ENCODE peak calls at places on chromosomes 7 and 10, in five cellular contexts. U is lower lobe of right lung; K is DND-41; D is cardiac fibroblast; F is CD8-positive, alpha-beta T cell. G is an unnamed sample.

GRCh38 chr10:118965096-118965495 is 64.4 kb upstream of the NANOS1 start:
- DNase-seq in U (no peak), K (no peak), D (no peak), F (no peak), G (no peak)

GRCh38 chr10:24407928-24408327 is 199.0 kb downstream of the KIAA1217 start:
- DNase-seq in U (no peak), K (no peak), D (no peak), F (no peak), G (no peak)

GRCh38 chr7:868189-868486 is 8.2 kb upstream of the GET4 start:
- DNase-seq in U (no peak), K (no peak), D (no peak), F (no peak), G (no peak)

GRCh38 chr10:13709931-13710690 is 123.3 kb downstream of the PRPF18 start:
- DNase-seq in U (no peak), K (no peak), D (no peak), F (no peak), G (no peak)

GRCh38 chr7:64838691-64839090 is 44.5 kb downstream of the ZNF138 start:
- DNase-seq in U (no peak), K (no peak), D (no peak), F (no peak), G (no peak)

GRCh38 chr7:33841658-33842057 is 63.7 kb upstream of the BMPER start:
- DNase-seq in U (no peak), K (no peak), D (peak), F (no peak), G (no peak)

GRCh38 chr10:49539320-49539885 is 482 bp upstream of the ERCC6 start:
- DNase-seq in U (peak), K (peak), D (peak), F (peak), G (peak)

GRCh38 chr7:4835398-4836205 is 26.2 kb downstream of the PAPOLB start:
- DNase-seq in U (no peak), K (no peak), D (no peak), F (no peak), G (no peak)

GRCh38 chr7:114943953-114944741 is 22.3 kb downstream of the MDFIC start:
- DNase-seq in U (no peak), K (no peak), D (no peak), F (no peak), G (no peak)

GRCh38 chr10:48466611-48467240 is 138.1 kb downstream of the ARHGAP22 start:
- DNase-seq in U (no peak), K (no peak), D (no peak), F (no peak), G (no peak)

GRCh38 chr10:101745074-101745690 is 30.7 kb downstream of the FGF8 start:
- DNase-seq in U (no peak), K (no peak), D (no peak), F (no peak), G (no peak)

GRCh38 chr7:113086928-113087277 is 276 bp upstream of the GPR85 start:
- DNase-seq in U (no peak), K (no peak), D (no peak), F (no peak), G (no peak)

GRCh38 chr7:73851410-73852338 is 9.3 kb upstream of the TMEM270 start:
- DNase-seq in U (no peak), K (no peak), D (peak), F (no peak), G (peak)

GRCh38 chr7:104972510-104972909 is 41.5 kb upstream of the KMT2E start:
- DNase-seq in U (no peak), K (no peak), D (peak), F (no peak), G (no peak)

GRCh38 chr7:91286432-91286831 is 22.2 kb downstream of the FZD1 start:
- DNase-seq in U (no peak), K (no peak), D (no peak), F (no peak), G (no peak)

GRCh38 chr10:132631348-132631735 is 93.8 kb downstream of the INPP5A start:
- DNase-seq in U (peak), K (no peak), D (peak), F (no peak), G (no peak)

GRCh38 chr7:2732959-2733584 is 45.1 kb downstream of the AMZ1 start:
- DNase-seq in U (no peak), K (no peak), D (peak), F (no peak), G (no peak)

GRCh38 chr10:71963351-71963755 is 842 bp upstream of the CHST3 start:
- DNase-seq in U (no peak), K (no peak), D (peak), F (no peak), G (no peak)

GRCh38 chr7:33952824-33953223 is 47.5 kb downstream of the BMPER start:
- DNase-seq in U (no peak), K (no peak), D (no peak), F (no peak), G (no peak)

GRCh38 chr7:79504607-79505389 is 51.3 kb upstream of the MAGI2 start:
- DNase-seq in U (no peak), K (no peak), D (peak), F (no peak), G (no peak)

GRCh38 chr7:140225562-140226249 is 48.9 kb upstream of the KDM7A start:
- DNase-seq in U (no peak), K (no peak), D (no peak), F (no peak), G (no peak)

GRCh38 chr7:24701232-24701898 is 55.9 kb downstream of the GSDME start:
- DNase-seq in U (no peak), K (no peak), D (peak), F (no peak), G (no peak)

GRCh38 chr7:141695803-141696289 is 6.1 kb downstream of the DENND11 start:
- DNase-seq in U (peak), K (no peak), D (no peak), F (no peak), G (no peak)

GRCh38 chr7:134070673-134071072 is 56.5 kb upstream of the LRGUK start:
- DNase-seq in U (no peak), K (no peak), D (no peak), F (no peak), G (no peak)

GRCh38 chr10:94285271-94285670 is 77.5 kb downstream of the NOC3L start:
- DNase-seq in U (no peak), K (no peak), D (no peak), F (no peak), G (no peak)

GRCh38 chr10:34814228-34815173 is 595 bp downstream of the PARD3 start:
- DNase-seq in U (no peak), K (peak), D (peak), F (no peak), G (peak)

GRCh38 chr7:8724080-8724718 is 290.8 kb downstream of the NXPH1 start:
- DNase-seq in U (no peak), K (peak), D (no peak), F (no peak), G (peak)

GRCh38 chr7:131111081-131111576 is 216.5 kb upstream of the MKLN1 start:
- DNase-seq in U (no peak), K (no peak), D (peak), F (no peak), G (no peak)

GRCh38 chr7:141366098-141366621 is 185.1 kb upstream of the AGK start:
- DNase-seq in U (no peak), K (no peak), D (peak), F (no peak), G (no peak)

GRCh38 chr10:396535-397220 is 261.4 kb downstream of the ZMYND11 start:
- DNase-seq in U (no peak), K (no peak), D (peak), F (no peak), G (no peak)

GRCh38 chr10:96089116-96089515 is 41.0 kb upstream of the ZNF518A start:
- DNase-seq in U (no peak), K (no peak), D (no peak), F (no peak), G (peak)

GRCh38 chr10:107013258-107014001 is 151.1 kb downstream of the SORCS1 start:
- DNase-seq in U (no peak), K (no peak), D (no peak), F (no peak), G (no peak)

GRCh38 chr10:114313139-114313538 is 74.1 kb downstream of the VWA2 start:
- DNase-seq in U (no peak), K (no peak), D (no peak), F (no peak), G (no peak)

GRCh38 chr10:63115732-63116383 is 17.3 kb upstream of the NRBF2 start:
- DNase-seq in U (peak), K (no peak), D (peak), F (no peak), G (no peak)

GRCh38 chr10:123808873-123809272 is 82.7 kb downstream of the CPXM2 start:
- DNase-seq in U (no peak), K (no peak), D (peak), F (no peak), G (no peak)
- TF ChIP-seq CTCF in U (no peak), K (no peak), D (no peak), F (no peak), G (no peak)

GRCh38 chr7:80589561-80590083 is 48.8 kb upstream of the CD36 start:
- DNase-seq in U (no peak), K (no peak), D (no peak), F (no peak), G (no peak)
- TF ChIP-seq CTCF in U (no peak), K (no peak), D (no peak), F (no peak), G (no peak)

GRCh38 chr7:46387646-46388045 is 466.6 kb upstream of the IGFBP3 start:
- DNase-seq in U (no peak), K (no peak), D (peak), F (no peak), G (no peak)

GRCh38 chr7:46389131-46389530 is 468.1 kb upstream of the IGFBP3 start:
- DNase-seq in U (no peak), K (no peak), D (no peak), F (no peak), G (no peak)

GRCh38 chr7:46393142-46393541 is 472.1 kb upstream of the IGFBP3 start:
- DNase-seq in U (no peak), K (no peak), D (peak), F (no peak), G (no peak)

GRCh38 chr7:46391215-46391614 is 470.1 kb upstream of the IGFBP3 start:
- DNase-seq in U (no peak), K (no peak), D (no peak), F (no peak), G (no peak)

GRCh38 chr7:46390042-46390441 is 469.0 kb upstream of the IGFBP3 start:
- DNase-seq in U (no peak), K (no peak), D (no peak), F (no peak), G (no peak)
- TF ChIP-seq CTCF in U (no peak), K (no peak), D (no peak), F (no peak), G (no peak)

DNA sequence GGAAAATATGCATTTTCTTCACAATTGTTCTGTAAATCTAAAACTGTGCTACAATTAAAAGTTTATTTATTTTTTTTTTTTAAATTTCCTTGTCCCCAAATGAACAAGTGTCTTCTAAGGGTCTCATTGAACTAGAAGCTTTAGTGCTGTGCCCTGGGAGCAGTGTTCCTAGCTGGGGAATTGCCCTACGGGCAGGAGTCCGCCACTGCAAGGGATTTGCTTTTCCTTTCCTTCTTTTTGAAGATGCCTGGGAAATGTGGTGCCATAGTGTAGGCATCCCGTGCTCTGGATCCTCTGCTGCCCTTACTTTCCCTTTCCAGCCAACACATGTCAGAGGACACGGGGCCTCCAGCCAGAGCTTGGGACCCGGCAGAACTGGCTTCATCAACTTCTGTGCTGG is 177.1 kb upstream of the CTBP2 start:
- DNase-seq in U (no peak), K (no peak), D (no peak), F (no peak), G (no peak)
- TF ChIP-seq CTCF in U (no peak), K (no peak), D (peak), F (no peak), G (no peak)

G was measured in GM13976.